ENCODE peak calls at places on chromosomes 7 and 10, in ten cellular contexts. K, M, J, C, A, O, B, V, S and P are unnamed samples.

GRCh38 chr7:29485376-29486190 is 78.1 kb upstream of the PRR15 start:
- DNase-seq in J (no peak), A (no peak), K (no peak), S (no peak), C (no peak), O (no peak), M (no peak), B (no peak), V (no peak), P (no peak)

GRCh38 chr10:60172363-60172990 is 217.2 kb downstream of the ANK3 start:
- DNase-seq in C (no peak), M (peak), S (no peak), A (no peak), J (no peak), B (no peak), V (no peak), O (no peak), K (no peak), P (no peak)

GRCh38 chr7:136685506-136685905 is 182.9 kb upstream of the CHRM2 start:
- DNase-seq in A (no peak), V (no peak), K (no peak), B (no peak), O (no peak), S (no peak), M (no peak), C (no peak), J (no peak), P (no peak)

GRCh38 chr10:46310851-46311250 is 24.1 kb downstream of the ANTXRL start:
- DNase-seq in A (no peak), B (no peak), J (no peak), O (no peak), M (no peak), S (no peak), K (no peak), C (no peak), V (no peak), P (no peak)

GRCh38 chr7:95471076-95471475 is 14.7 kb upstream of the ASB4 start:
- DNase-seq in C (no peak), A (no peak), J (no peak), O (peak), B (no peak), M (no peak), V (no peak), S (no peak), K (no peak), P (no peak)

GRCh38 chr7:40833541-40834234 is 698.9 kb downstream of the SUGCT start:
- DNase-seq in K (peak), B (no peak), O (peak), S (no peak), A (no peak), M (peak), V (no peak), J (no peak), C (no peak), P (no peak)

GRCh38 chr10:121683803-121684202 is 85.6 kb upstream of the FGFR2 start:
- DNase-seq in V (no peak), B (no peak), O (no peak), C (no peak), K (no peak), M (no peak), J (no peak), S (no peak), A (no peak), P (no peak)

GRCh38 chr7:23396222-23396621 is 74.1 kb downstream of the IGF2BP3 start:
- DNase-seq in O (no peak), M (no peak), C (no peak), S (no peak), A (no peak), J (no peak), V (no peak), K (peak), B (no peak), P (peak)

GRCh38 chr7:23074443-23075244 is 30.9 kb upstream of the KLHL7 start:
- DNase-seq in J (no peak), K (no peak), C (no peak), O (peak), S (no peak), V (no peak), M (no peak), A (no peak), B (no peak), P (no peak)

GRCh38 chr10:44854693-44855350 is 56.3 kb upstream of the TMEM72 start:
- DNase-seq in K (no peak), M (no peak), S (no peak), J (no peak), C (no peak), B (peak), V (no peak), O (no peak), A (no peak), P (no peak)

GRCh38 chr10:83983578-83984255 is 155.6 kb upstream of the GHITM start:
- DNase-seq in S (no peak), C (no peak), K (peak), M (peak), A (no peak), V (no peak), O (peak), J (no peak), B (no peak), P (no peak)
- H3K27ac ChIP-seq in S (no peak), C (no peak), K (no peak), M (peak), A (no peak), V (no peak), O (no peak), J (no peak), B (no peak), P (no peak)

GRCh38 chr7:116753130-116753529 is 81.1 kb downstream of the MET start:
- DNase-seq in V (no peak), K (no peak), J (no peak), S (no peak), C (no peak), O (peak), M (no peak), B (no peak), A (no peak), P (no peak)

DNA sequence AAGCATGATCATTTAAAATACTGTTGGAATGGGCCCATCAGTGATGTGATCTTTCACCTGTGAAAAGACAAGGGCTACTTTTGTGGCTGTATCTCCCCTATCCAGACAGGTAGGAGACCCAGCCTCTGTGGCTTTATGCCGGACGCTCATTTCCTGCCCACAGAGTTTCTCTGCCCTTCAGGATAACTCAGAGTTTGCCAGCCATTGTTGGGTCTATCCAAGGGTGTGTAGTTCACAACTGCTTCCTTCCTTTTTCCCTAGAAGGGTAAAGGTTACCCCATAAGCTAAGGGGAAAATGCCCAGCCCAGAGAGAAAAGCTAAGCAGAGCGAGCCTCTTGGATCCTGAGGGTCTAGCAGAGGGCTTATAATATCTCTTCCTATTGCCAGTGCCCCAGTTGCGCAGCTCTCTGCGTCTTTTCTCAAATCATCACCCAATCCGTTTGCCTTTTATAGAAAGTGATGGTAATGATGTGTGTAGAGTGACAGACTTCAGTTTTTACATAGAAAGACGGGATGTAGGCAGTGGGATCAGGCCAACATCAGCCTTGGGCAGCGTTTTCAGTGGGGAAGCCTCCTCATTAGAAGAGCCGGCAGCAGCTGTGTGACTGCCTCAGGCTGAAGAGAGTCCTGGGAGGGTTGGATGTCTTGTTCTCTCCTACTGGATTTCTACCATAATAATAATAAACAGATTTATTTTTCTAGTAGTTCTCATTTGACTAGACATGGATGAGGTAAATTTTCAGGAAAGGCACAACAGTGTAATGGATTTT is 80.5 kb downstream of the MET start:
- DNase-seq in C (no peak), O (peak), V (no peak), S (no peak), M (no peak), K (no peak), B (no peak), J (no peak), A (no peak), P (no peak)
- H3K27ac ChIP-seq in C (peak), O (no peak), V (no peak), S (no peak), M (peak), K (no peak), B (no peak), J (no peak), A (peak), P (no peak)

GRCh38 chr7:140029072-140029471 is 33.7 kb downstream of the PARP12 start:
- DNase-seq in K (no peak), C (no peak), J (no peak), S (no peak), A (no peak), O (no peak), B (no peak), M (no peak), V (no peak), P (no peak)

GRCh38 chr7:140026935-140027334 is 35.8 kb downstream of the PARP12 start:
- DNase-seq in J (no peak), V (no peak), M (no peak), S (no peak), K (no peak), C (no peak), A (no peak), O (no peak), B (no peak), P (no peak)

GRCh38 chr7:140025814-140026433 is 36.8 kb downstream of the PARP12 start:
- DNase-seq in O (no peak), B (no peak), K (no peak), C (no peak), M (no peak), S (no peak), V (no peak), J (no peak), A (no peak), P (no peak)

GRCh38 chr7:140027866-140028265 is 34.9 kb downstream of the PARP12 start:
- DNase-seq in A (no peak), B (no peak), V (no peak), C (no peak), O (no peak), K (no peak), M (no peak), S (no peak), J (no peak), P (no peak)

GRCh38 chr7:140028311-140028710 is 34.4 kb downstream of the PARP12 start:
- DNase-seq in A (no peak), V (no peak), M (no peak), B (no peak), C (no peak), O (no peak), J (no peak), K (no peak), S (no peak), P (no peak)
- H3K27ac ChIP-seq in A (no peak), V (no peak), M (no peak), B (no peak), C (no peak), O (no peak), J (no peak), K (no peak), S (no peak), P (no peak)

GRCh38 chr7:75638607-75639070 is 100.1 kb downstream of the HIP1 start:
- DNase-seq in C (no peak), S (no peak), A (peak), M (peak), B (peak), O (peak), J (peak), V (peak), K (no peak), P (no peak)
- H3K27ac ChIP-seq in C (peak), S (no peak), A (peak), M (peak), B (peak), O (no peak), J (peak), V (peak), K (no peak), P (no peak)

DNA sequence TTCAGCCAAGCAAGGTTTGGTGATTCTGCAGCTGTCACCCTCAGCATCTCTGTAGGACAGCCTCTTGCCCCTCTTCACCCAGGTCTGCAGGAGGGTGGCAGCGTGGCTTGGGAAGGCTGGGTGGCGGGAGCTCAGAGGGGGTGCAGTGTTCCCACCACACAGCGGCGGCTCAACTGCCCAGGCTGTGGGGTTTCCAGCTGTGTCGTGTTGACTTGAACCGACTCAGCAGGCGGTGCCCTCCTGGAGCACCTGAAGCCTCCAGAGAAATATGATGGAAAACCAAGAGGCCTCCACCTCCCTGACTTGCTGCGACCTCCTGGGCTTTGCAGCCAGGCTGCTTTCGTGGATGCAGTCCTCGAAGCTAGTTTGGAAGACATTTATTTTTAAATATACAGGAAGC is 68.0 kb upstream of the KLF6 start:
- DNase-seq in V (no peak), B (no peak), A (no peak), O (no peak), M (no peak), C (no peak), S (no peak), J (no peak), K (no peak), P (no peak)
- H3K27ac ChIP-seq in V (peak), B (peak), A (peak), O (peak), M (peak), C (peak), S (no peak), J (no peak), K (peak), P (peak)

GRCh38 chr7:64914557-64914956 is 11.5 kb downstream of the ZNF273 start:
- DNase-seq in O (no peak), A (no peak), S (no peak), B (no peak), C (no peak), M (no peak), J (no peak), K (no peak), V (no peak), P (no peak)
- H3K27ac ChIP-seq in O (no peak), A (no peak), S (no peak), B (no peak), C (no peak), M (no peak), J (no peak), K (no peak), V (peak), P (no peak)

GRCh38 chr10:63699785-63700184 is 178.6 kb downstream of the REEP3 start:
- DNase-seq in M (no peak), O (peak), J (no peak), C (peak), V (peak), B (peak), A (no peak), K (peak), S (no peak), P (peak)
- H3K27ac ChIP-seq in M (no peak), O (peak), J (no peak), C (peak), V (peak), B (peak), A (peak), K (peak), S (no peak), P (peak)

GRCh38 chr10:11879387-11880168 is 56.4 kb downstream of the PROSER2 start:
- DNase-seq in O (no peak), K (no peak), M (no peak), S (no peak), J (no peak), C (no peak), A (no peak), V (peak), B (no peak), P (no peak)

GRCh38 chr10:11881028-11881476 is 57.9 kb downstream of the PROSER2 start:
- DNase-seq in K (no peak), C (no peak), J (no peak), O (no peak), B (no peak), V (no peak), S (no peak), M (no peak), A (no peak), P (no peak)

GRCh38 chr10:11881477-11882417 is 58.6 kb downstream of the PROSER2 start:
- DNase-seq in V (peak), A (no peak), K (no peak), O (no peak), S (no peak), B (no peak), J (no peak), M (peak), C (no peak), P (no peak)

GRCh38 chr10:11878776-11879175 is 55.6 kb downstream of the PROSER2 start:
- DNase-seq in K (no peak), M (no peak), S (no peak), C (no peak), B (no peak), J (no peak), A (no peak), O (no peak), V (no peak), P (no peak)

DNA sequence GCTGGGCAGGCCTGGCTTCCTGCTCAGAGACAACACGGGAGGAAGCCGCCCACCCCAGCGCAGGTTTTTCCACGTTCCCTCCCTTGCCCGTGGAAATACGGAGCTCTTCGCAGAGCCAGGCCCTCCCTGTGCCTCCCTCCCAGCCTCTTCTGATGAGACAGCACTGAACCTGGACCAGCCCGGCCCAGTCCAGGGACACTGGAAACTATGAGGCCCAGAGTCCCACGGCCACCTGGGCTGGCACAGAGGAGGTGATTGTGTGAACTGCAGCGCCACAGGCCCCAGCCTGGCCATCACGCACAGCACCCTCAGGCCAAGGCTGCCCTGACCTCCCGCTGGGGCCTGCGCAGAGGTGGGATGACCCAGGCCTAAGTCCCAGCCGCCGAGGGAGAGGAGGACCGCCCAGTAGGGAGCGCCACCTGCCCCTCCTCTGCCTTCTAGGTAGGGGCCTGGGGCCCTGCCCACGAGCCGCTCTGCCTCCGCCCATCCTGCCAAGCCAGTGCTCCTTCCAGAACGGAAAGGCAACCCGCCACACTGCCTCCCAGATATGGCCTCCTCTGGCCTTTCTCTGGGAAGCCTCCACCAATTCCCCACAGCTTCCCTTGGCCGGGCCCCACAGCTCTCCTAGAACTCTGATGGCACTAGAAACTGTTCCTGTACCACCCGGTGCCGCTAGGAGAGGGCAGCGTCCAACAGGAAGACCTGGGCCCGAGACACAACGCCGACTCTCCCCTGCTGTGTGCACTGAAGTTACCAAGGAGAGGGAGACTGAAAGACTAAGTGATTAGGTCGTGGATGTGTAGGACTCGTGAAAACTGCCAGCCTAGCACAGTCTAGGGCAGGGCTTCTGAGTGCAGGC is 57.2 kb downstream of the PROSER2 start:
- DNase-seq in J (no peak), V (no peak), M (no peak), S (no peak), C (no peak), K (no peak), B (no peak), A (no peak), O (no peak), P (no peak)
- H3K27ac ChIP-seq in J (no peak), V (peak), M (peak), S (no peak), C (peak), K (no peak), B (no peak), A (no peak), O (no peak), P (no peak)

DNA sequence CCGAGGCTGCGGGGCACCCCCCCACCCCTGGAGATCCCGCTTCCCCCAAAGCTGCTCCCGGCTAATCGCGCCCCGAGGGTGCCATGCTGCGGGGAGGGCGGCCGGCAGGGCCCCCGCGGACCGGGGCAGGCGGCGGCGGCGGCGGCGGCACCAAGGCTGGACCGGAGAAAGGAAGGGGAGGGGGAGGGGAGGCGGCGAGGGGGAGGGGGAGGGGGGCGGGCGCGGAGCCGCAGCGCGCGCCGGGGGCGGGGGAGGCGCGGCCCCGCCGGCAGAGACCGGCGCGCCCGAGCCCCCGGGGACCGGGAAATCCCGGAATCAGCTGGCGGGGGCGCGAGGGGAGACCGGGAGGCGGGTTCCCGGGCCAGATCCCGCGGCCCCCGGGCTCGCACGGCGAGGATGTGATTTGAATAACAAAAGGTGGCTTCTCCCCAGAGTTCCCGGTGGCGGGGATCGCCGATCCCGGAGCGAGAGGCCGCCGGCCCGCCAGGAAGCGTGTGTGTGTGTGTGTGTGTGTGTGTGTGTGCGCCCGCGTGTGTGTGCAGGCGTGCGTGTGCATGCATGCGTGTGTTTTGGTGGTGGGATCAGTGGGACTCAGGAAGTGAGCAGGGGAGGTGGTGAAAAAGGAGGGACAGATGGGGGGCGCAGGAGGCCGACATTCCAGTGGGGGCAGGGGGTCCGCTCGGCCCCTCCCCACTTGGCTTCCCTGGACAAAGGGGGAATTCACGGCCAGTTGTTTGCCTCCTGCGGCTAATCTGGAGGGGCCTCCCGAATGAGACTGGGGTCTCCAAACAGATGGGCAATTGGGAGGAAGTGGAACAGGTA is 99.5 kb downstream of the HIP1 start:
- DNase-seq in C (peak), M (peak), J (peak), O (peak), A (peak), S (peak), B (no peak), K (no peak), V (peak), P (peak)
- H3K27ac ChIP-seq in C (peak), M (peak), J (peak), O (peak), A (peak), S (no peak), B (peak), K (no peak), V (peak), P (no peak)

GRCh38 chr10:31702005-31702404 is 226.6 kb downstream of the ARHGAP12 start:
- DNase-seq in M (no peak), S (no peak), O (no peak), A (no peak), C (no peak), K (no peak), V (no peak), B (no peak), J (no peak), P (no peak)
- H3K27ac ChIP-seq in M (no peak), S (no peak), O (peak), A (peak), C (peak), K (no peak), V (no peak), B (peak), J (no peak), P (no peak)